ENCODE peak calls at places on chromosomes 3 and 15, in seven cellular contexts. M, K, A, Q, F, J and I are unnamed samples.

GRCh38 chr3:189577290-189577951 is 53.8 kb upstream of the TP63 start:
- ATAC-seq in Q (no peak), F (no peak), M (no peak), K (no peak), A (no peak), J (no peak), I (no peak)

GRCh38 chr3:157115069-157116006 is 44.6 kb downstream of the CCNL1 start:
- ATAC-seq in J (peak; percentile 49), K (no peak), Q (no peak), M (no peak), A (peak; percentile 43), F (peak; percentile 34), I (no peak)

GRCh38 chr3:131850223-131850622 is 184.6 kb downstream of the CPNE4 start:
- ATAC-seq in A (no peak), M (no peak), Q (no peak), J (no peak), F (no peak), K (no peak), I (no peak)

GRCh38 chr15:83380682-83381081 is 66.5 kb upstream of the SH3GL3 start:
- ATAC-seq in Q (peak; percentile 98), F (peak; percentile 78), K (peak; percentile 62), J (peak; percentile 99), M (peak; percentile 97), A (peak; percentile 91), I (no peak)

GRCh38 chr3:35708394-35708793 is 69.1 kb downstream of the ARPP21 start:
- ATAC-seq in K (no peak), A (no peak), F (no peak), M (no peak), Q (peak; percentile 37), J (no peak), I (no peak)

GRCh38 chr3:66012711-66013110 is 26.0 kb downstream of the MAGI1 start:
- ATAC-seq in F (no peak), K (no peak), A (no peak), J (no peak), M (no peak), Q (no peak), I (no peak)

GRCh38 chr15:58597943-58598828 is 151.3 kb downstream of the ADAM10 start:
- ATAC-seq in J (no peak), K (no peak), A (no peak), F (no peak), Q (no peak), M (no peak), I (no peak)

GRCh38 chr3:170759511-170760173 is 110.4 kb downstream of the RPL22L1 start:
- ATAC-seq in K (no peak), J (peak; percentile 42), F (no peak), M (no peak), Q (no peak), A (peak; percentile 40), I (no peak)

GRCh38 chr15:74311734-74312444 is 55.6 kb downstream of the CYP11A1 start:
- ATAC-seq in J (peak; percentile 93), M (peak; percentile 82), A (peak; percentile 69), Q (peak; percentile 60), K (no peak), F (peak; percentile 78), I (no peak)

GRCh38 chr15:53549697-53550315 is 209.7 kb downstream of the WDR72 start:
- ATAC-seq in F (no peak), M (no peak), J (no peak), K (no peak), Q (no peak), A (no peak), I (no peak)

GRCh38 chr15:81183403-81183760 is 13.3 kb upstream of the IL16 start:
- ATAC-seq in K (peak; percentile 28), F (no peak), J (no peak), A (no peak), Q (no peak), M (no peak), I (no peak)

GRCh38 chr15:76321602-76322001 is 10.3 kb upstream of the ETFA start:
- ATAC-seq in A (no peak), F (no peak), J (no peak), Q (no peak), K (no peak), M (no peak), I (no peak)

GRCh38 chr3:4845882-4846281 is 133.4 kb upstream of the BHLHE40 start:
- ATAC-seq in J (no peak), Q (peak; percentile 75), M (no peak), A (no peak), F (no peak), K (no peak), I (no peak)

GRCh38 chr15:90829942-90830440 is 38.4 kb upstream of the FURIN start:
- ATAC-seq in F (no peak), Q (peak; percentile 96), M (no peak), J (no peak), K (peak; percentile 84), A (no peak), I (peak; percentile 69)

GRCh38 chr3:32832193-32832592 is 14.4 kb downstream of the TRIM71 start:
- ATAC-seq in A (no peak), Q (no peak), M (peak; percentile 22), K (no peak), J (no peak), F (no peak), I (no peak)

GRCh38 chr3:30354513-30354912 is 251.9 kb upstream of the TGFBR2 start:
- ATAC-seq in F (no peak), K (no peak), J (no peak), A (no peak), M (no peak), Q (no peak), I (peak; percentile 32)

GRCh38 chr15:101641134-101641764 is 10.9 kb downstream of the TM2D3 start:
- ATAC-seq in F (peak; percentile 69), Q (peak; percentile 89), A (peak; percentile 67), J (peak; percentile 81), K (peak; percentile 89), M (peak; percentile 59), I (peak; percentile 42)

GRCh38 chr3:31230834-31231233 is 301.9 kb upstream of the STT3B start:
- ATAC-seq in K (no peak), Q (no peak), J (no peak), F (no peak), M (no peak), A (no peak), I (no peak)

GRCh38 chr15:29668120-29668602 is 154.1 kb downstream of the TJP1 start:
- ATAC-seq in K (peak; percentile 68), Q (peak; percentile 82), M (peak; percentile 98), J (peak; percentile 99), A (peak; percentile 90), F (peak; percentile 99), I (peak; percentile 70)

GRCh38 chr15:71780349-71780976 is 29.9 kb upstream of the NR2E3 start:
- ATAC-seq in K (peak; percentile 53), M (peak; percentile 78), F (peak; percentile 84), J (peak; percentile 79), Q (peak; percentile 86), A (no peak), I (no peak)

GRCh38 chr3:186125118-186125517 is 16.2 kb upstream of the ETV5 start:
- ATAC-seq in A (no peak), M (no peak), Q (no peak), K (no peak), F (no peak), J (no peak), I (no peak)

GRCh38 chr15:98909968-98910885 is 97.4 kb downstream of the PGPEP1L start:
- ATAC-seq in A (no peak), F (no peak), J (no peak), M (no peak), K (no peak), Q (no peak), I (no peak)

DNA sequence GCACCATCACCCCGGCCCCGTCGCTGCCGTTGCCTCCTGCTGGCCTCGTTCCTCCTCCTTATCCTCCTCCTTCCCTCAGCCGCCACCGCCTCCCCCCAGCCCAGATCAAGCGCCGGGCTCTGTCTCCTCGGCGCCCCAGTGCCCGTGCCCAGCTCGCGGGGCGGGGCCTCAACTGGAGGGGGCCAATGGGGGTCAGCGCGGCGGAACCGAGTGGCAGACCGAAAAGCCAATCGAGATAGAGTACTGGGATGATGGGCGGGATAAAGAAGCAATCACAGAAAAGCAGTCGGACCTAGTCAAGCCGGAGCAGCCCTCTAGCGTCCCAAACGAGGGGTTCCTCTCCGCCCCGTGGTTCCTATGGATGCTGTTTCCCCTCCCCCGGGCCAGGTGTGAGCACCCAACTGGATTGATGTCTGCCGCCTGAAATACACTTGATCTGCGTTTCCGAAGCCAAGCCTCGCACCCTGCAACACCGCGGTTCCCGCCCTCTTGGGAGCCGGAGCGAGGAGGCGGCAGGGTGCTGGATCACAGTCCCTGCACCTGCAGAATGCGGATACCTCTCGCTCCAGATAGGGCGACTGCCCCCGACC is at the start of gene FRMD5:
- ATAC-seq in M (peak; percentile 98), K (peak; percentile 98), F (peak; percentile 89), A (peak; percentile 93), J (peak; percentile 92), Q (peak; percentile 98), I (peak; percentile 94)
- TF ChIP-seq POLR2AphosphoS5 in M (no peak), K (no peak), F (peak; percentile 96), A (peak; percentile 80), J (no peak), Q (no peak), I (no peak)

GRCh38 chr3:128486692-128487537 is 6.1 kb downstream of the GATA2 start:
- ATAC-seq in A (no peak), K (peak; percentile 20), Q (no peak), F (no peak), J (no peak), M (peak; percentile 16), I (no peak)
- TF ChIP-seq POLR2AphosphoS5 in A (no peak), K (peak; percentile 15), Q (no peak), F (no peak), J (no peak), M (no peak), I (peak; percentile 58)

DNA sequence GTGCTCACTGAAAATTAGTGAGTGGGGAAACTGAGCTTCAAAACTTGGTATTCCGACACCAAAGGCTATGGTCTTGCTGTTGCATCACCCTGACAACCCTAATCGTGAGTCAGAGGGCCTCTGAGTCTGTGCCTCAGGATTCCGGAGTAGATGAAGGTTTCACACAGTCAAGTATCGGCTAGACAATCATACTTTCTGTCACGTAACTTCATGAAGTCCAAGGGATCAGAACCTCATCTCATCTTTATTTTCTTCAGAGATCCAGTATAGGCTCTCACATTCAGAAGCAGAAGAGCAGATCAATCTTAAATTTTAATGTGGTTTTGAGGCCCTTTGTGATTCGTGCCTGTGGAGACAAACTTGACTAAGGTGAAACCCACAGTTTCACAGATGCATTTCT is 26.1 kb upstream of the NECTIN3 start:
- ATAC-seq in J (no peak), Q (no peak), M (no peak), A (no peak), K (no peak), F (no peak), I (no peak)
- TF ChIP-seq POLR2AphosphoS5 in J (no peak), Q (no peak), M (no peak), A (no peak), K (no peak), F (no peak), I (no peak)

GRCh38 chr3:195885036-195885871 is 23.1 kb downstream of the TNK2 start:
- ATAC-seq in K (peak; percentile 12), Q (no peak), M (no peak), F (no peak), A (peak; percentile 27), J (peak; percentile 82), I (peak; percentile 30)

GRCh38 chr3:195883801-195884200 is 24.6 kb downstream of the TNK2 start:
- ATAC-seq in F (no peak), Q (no peak), A (no peak), M (no peak), J (no peak), K (no peak), I (no peak)

GRCh38 chr3:195886181-195887141 is 21.9 kb downstream of the TNK2 start:
- ATAC-seq in Q (no peak), A (no peak), J (peak; percentile 84), F (no peak), K (peak; percentile 30), M (no peak), I (peak; percentile 34)

GRCh38 chr3:195883160-195883559 is 25.2 kb downstream of the TNK2 start:
- ATAC-seq in Q (no peak), K (no peak), A (no peak), J (no peak), F (no peak), M (no peak), I (no peak)

GRCh38 chr3:195884691-195885035 is 23.7 kb downstream of the TNK2 start:
- ATAC-seq in J (no peak), Q (no peak), K (no peak), A (no peak), M (no peak), F (no peak), I (no peak)
- TF ChIP-seq POLR2AphosphoS5 in J (no peak), Q (no peak), K (no peak), A (no peak), M (no peak), F (no peak), I (no peak)